ENCODE peak calls at places on chromosome 3, in eight cellular contexts. E, M, G, L, F, D, H and Q are unnamed samples.

GRCh38 chr3:19334120-19334519 is 185.8 kb downstream of the KCNH8 start:
- DNase-seq in E (no peak), L (no peak), H (no peak), D (no peak), G (no peak), F (no peak), M (no peak), Q (no peak)

GRCh38 chr3:58608648-58609047 is 31.5 kb upstream of the FAM107A start:
- DNase-seq in E (no peak), F (no peak), D (no peak), H (no peak), G (no peak), L (peak), M (no peak), Q (no peak)

GRCh38 chr3:190989213-190989612 is 126.7 kb upstream of the GMNC start:
- DNase-seq in H (no peak), D (no peak), M (no peak), L (no peak), G (no peak), E (no peak), F (no peak), Q (no peak)

GRCh38 chr3:13152826-13153710 is 79.8 kb upstream of the IQSEC1 start:
- DNase-seq in G (no peak), D (no peak), E (no peak), H (no peak), L (no peak), F (no peak), M (no peak), Q (no peak)

GRCh38 chr3:36992806-36993325 is at the start of gene EPM2AIP1:
- DNase-seq in M (no peak), L (no peak), F (no peak), G (no peak), E (no peak), D (no peak), H (no peak), Q (no peak)

GRCh38 chr3:124965413-124965812 is 30.9 kb upstream of the MUC13 start:
- DNase-seq in L (no peak), D (no peak), E (no peak), G (no peak), H (no peak), M (no peak), F (no peak), Q (no peak)

GRCh38 chr3:160486459-160486869 is 36.9 kb upstream of the TRIM59 start:
- DNase-seq in F (no peak), L (peak), D (peak), E (peak), M (peak), G (no peak), H (no peak), Q (no peak)

GRCh38 chr3:120427201-120427600 is 23.6 kb downstream of the FSTL1 start:
- DNase-seq in F (no peak), M (no peak), H (no peak), D (no peak), G (no peak), L (no peak), E (no peak), Q (no peak)

GRCh38 chr3:133408961-133409360 is 9.1 kb downstream of the BFSP2 start:
- DNase-seq in F (no peak), G (no peak), E (no peak), L (no peak), H (no peak), M (no peak), D (peak), Q (no peak)

GRCh38 chr3:131794766-131795381 is 239.9 kb downstream of the CPNE4 start:
- DNase-seq in F (no peak), G (no peak), L (peak), D (peak), E (peak), H (peak), M (peak), Q (no peak)

GRCh38 chr3:100213891-100214573 is 46.8 kb upstream of the TBC1D23 start:
- DNase-seq in D (peak), G (no peak), L (peak), H (no peak), F (no peak), M (no peak), E (no peak), Q (no peak)

GRCh38 chr3:149462653-149463052 is 11.8 kb upstream of the TM4SF4 start:
- DNase-seq in H (no peak), M (no peak), F (no peak), L (no peak), G (no peak), D (peak), E (no peak), Q (no peak)

GRCh38 chr3:39626198-39626597 is 158.7 kb downstream of the MOBP start:
- DNase-seq in L (no peak), H (no peak), D (no peak), G (no peak), M (no peak), E (no peak), F (no peak), Q (no peak)

GRCh38 chr3:5036536-5036833 is 57.2 kb downstream of the BHLHE40 start:
- DNase-seq in D (no peak), M (no peak), G (no peak), E (no peak), F (no peak), H (no peak), L (no peak), Q (no peak)

GRCh38 chr3:50112462-50112861 is 23.7 kb downstream of the RBM5 start:
- DNase-seq in H (no peak), E (no peak), D (no peak), M (no peak), G (no peak), L (no peak), F (no peak), Q (no peak)

GRCh38 chr3:17808994-17809393 is 66.6 kb upstream of the TBC1D5 start:
- DNase-seq in G (no peak), F (no peak), L (peak), D (peak), M (peak), H (no peak), E (no peak), Q (no peak)

GRCh38 chr3:49924683-49925082 is 4.9 kb downstream of the MON1A start:
- DNase-seq in H (peak), E (no peak), G (no peak), D (peak), M (no peak), F (no peak), L (peak), Q (no peak)

GRCh38 chr3:141009496-141009895 is 41.7 kb upstream of the SPSB4 start:
- DNase-seq in D (no peak), L (peak), E (no peak), M (no peak), F (no peak), H (no peak), G (no peak), Q (no peak)

GRCh38 chr3:45583021-45583851 is 11.3 kb upstream of the LIMD1 start:
- DNase-seq in H (no peak), L (no peak), M (no peak), F (no peak), D (peak), E (no peak), G (peak), Q (no peak)

GRCh38 chr3:112767177-112767576 is 79.5 kb downstream of the CD200R1L start:
- DNase-seq in L (no peak), G (no peak), F (no peak), H (no peak), E (peak), M (no peak), D (peak), Q (no peak)

GRCh38 chr3:184172681-184173373 is 1.8 kb upstream of the AP2M1 start:
- DNase-seq in M (no peak), G (no peak), E (no peak), H (no peak), F (no peak), L (peak), D (peak), Q (no peak)

GRCh38 chr3:63343674-63344073 is 65.6 kb downstream of the SYNPR start:
- DNase-seq in L (peak), D (peak), G (no peak), M (peak), E (peak), H (peak), F (peak), Q (no peak)

GRCh38 chr3:14434541-14435151 is 32.2 kb downstream of the SLC6A6 start:
- DNase-seq in L (no peak), H (no peak), M (no peak), D (no peak), E (peak), F (no peak), G (no peak), Q (no peak)

GRCh38 chr3:107198522-107199271 is 178.5 kb upstream of the CCDC54 start:
- DNase-seq in G (peak), L (no peak), E (no peak), M (no peak), F (no peak), H (peak), D (peak), Q (no peak)

GRCh38 chr3:151283907-151284461 is 5.6 kb upstream of the P2RY14 start:
- DNase-seq in G (no peak), D (peak), F (no peak), L (peak), E (no peak), H (no peak), M (peak), Q (no peak)

GRCh38 chr3:44555753-44556152 is 760 bp downstream of the ZKSCAN7 start:
- DNase-seq in M (no peak), D (peak), L (peak), F (no peak), H (no peak), G (no peak), E (peak), Q (no peak)

GRCh38 chr3:157447026-157447694 is 10.5 kb downstream of the PTX3 start:
- DNase-seq in D (peak), H (no peak), F (no peak), G (no peak), E (peak), L (peak), M (no peak), Q (no peak)

GRCh38 chr3:66998075-66998898 is at the start of gene KBTBD8:
- DNase-seq in M (peak), D (peak), G (peak), L (peak), H (peak), E (peak), F (peak), Q (peak)

GRCh38 chr3:50126287-50127211 is 28.6 kb upstream of the SEMA3F start:
- DNase-seq in H (no peak), E (no peak), L (no peak), D (peak), F (no peak), G (no peak), M (no peak), Q (no peak)

GRCh38 chr3:142087676-142088075 is 61.7 kb downstream of the TFDP2 start:
- DNase-seq in L (peak), D (peak), G (no peak), F (no peak), H (peak), M (no peak), E (no peak), Q (no peak)

GRCh38 chr3:154758109-154758868 is 321.8 kb upstream of the MME start:
- DNase-seq in L (peak), H (no peak), E (peak), F (no peak), M (no peak), G (no peak), D (peak), Q (no peak)

GRCh38 chr3:160141485-160142185 is 83.6 kb upstream of the C3orf80 start:
- DNase-seq in M (no peak), F (no peak), H (no peak), E (no peak), D (peak), L (no peak), G (no peak), Q (no peak)

GRCh38 chr3:17639765-17640164 is 102.7 kb downstream of the TBC1D5 start:
- DNase-seq in L (peak), F (no peak), E (no peak), D (peak), G (no peak), M (no peak), H (peak), Q (no peak)

GRCh38 chr3:65330072-65330471 is 642.3 kb upstream of the ADAMTS9 start:
- DNase-seq in E (no peak), G (no peak), L (peak), M (no peak), F (no peak), H (no peak), D (peak), Q (no peak)

GRCh38 chr3:51706788-51707731 is at the start of gene GRM2:
- DNase-seq in L (peak), M (peak), H (peak), D (peak), E (no peak), G (peak), F (no peak), Q (peak)

GRCh38 chr3:105688821-105689220 is 180.0 kb downstream of the CBLB start:
- DNase-seq in E (no peak), M (no peak), L (no peak), D (peak), F (no peak), G (no peak), H (no peak), Q (no peak)

GRCh38 chr3:134320749-134321148 is 53.5 kb downstream of the AMOTL2 start:
- DNase-seq in E (no peak), G (no peak), M (no peak), F (no peak), D (no peak), L (peak), H (no peak), Q (no peak)

GRCh38 chr3:114556832-114557231 is 263.0 kb downstream of the TIGIT start:
- DNase-seq in F (no peak), E (no peak), M (no peak), L (no peak), G (no peak), H (no peak), D (no peak), Q (no peak)